ENCODE peak calls at places on chromosomes 16 and 17, in ten cellular contexts. T is activated CD4-positive, CD25-positive, alpha-beta regulatory T cell treated with anti-CD3 and anti-CD28 coated beads, Interleukin-2, amount 50 U/mL, for 16 hours; D is A549; Z is stimulated activated CD8-positive, alpha-beta memory T cell treated with anti-CD3 and anti-CD28 coated beads, Interleukin-4, amount 100 ng/mL, for 1 hour; V is retina; O is SHP77; S is right cardiac atrium; F is GM12891; G is skeletal muscle cell; P is stimulated activated CD4-positive, alpha-beta T cell treated with anti-CD3 and anti-CD28 coated beads, TNF-alpha, amount 100 ng/mL, for 1 hour. C is an unnamed sample.

GRCh38 chr16:10178079-10178478 is 4.1 kb downstream of the GRIN2A start:
- DNase-seq in O (no peak), T (no peak), D (no peak), G (no peak), S (no peak), P (no peak), V (no peak), Z (no peak), F (no peak), C (no peak)

GRCh38 chr17:72766761-72767356 is 325.6 kb downstream of the SLC39A11 start:
- DNase-seq in F (no peak), P (no peak), T (no peak), D (no peak), G (no peak), V (no peak), S (no peak), Z (no peak), O (no peak), C (no peak)

GRCh38 chr17:49223168-49223516 is 7.4 kb downstream of the PHOSPHO1 start:
- DNase-seq in P (no peak), O (no peak), Z (no peak), D (no peak), V (peak; percentile 36), F (no peak), T (no peak), S (no peak), G (no peak), C (no peak)

GRCh38 chr16:69307856-69308255 is 3.3 kb upstream of the VPS4A start:
- DNase-seq in S (no peak), D (no peak), F (no peak), P (no peak), V (no peak), T (no peak), Z (no peak), G (no peak), O (no peak), C (no peak)

GRCh38 chr16:75340715-75341500 is 89.5 kb upstream of the BCAR1 start:
- DNase-seq in F (no peak), T (no peak), Z (no peak), O (no peak), G (no peak), S (no peak), D (no peak), P (no peak), V (peak; percentile 36), C (no peak)

GRCh38 chr17:45790296-45790922 is 6.3 kb downstream of the CRHR1 start:
- DNase-seq in V (no peak), O (no peak), D (no peak), F (no peak), S (no peak), T (no peak), G (peak; percentile 6), Z (no peak), P (no peak), C (no peak)

GRCh38 chr16:21656795-21657768 is 4.7 kb upstream of the IGSF6 start:
- DNase-seq in T (peak; percentile 36), S (no peak), P (no peak), V (peak; percentile 47), O (peak; percentile 2), D (peak; percentile 60), F (no peak), G (peak; percentile 20), Z (no peak), C (no peak)

GRCh38 chr16:87722590-87723223 is 43.1 kb downstream of the KLHDC4 start:
- DNase-seq in P (no peak), Z (no peak), D (no peak), O (no peak), T (no peak), V (no peak), G (no peak), S (no peak), F (no peak), C (no peak)

GRCh38 chr16:85187002-85187401 is 74.7 kb upstream of the CIBAR2 start:
- DNase-seq in Z (no peak), V (peak; percentile 67), D (no peak), G (no peak), F (no peak), S (peak; percentile 76), O (no peak), P (no peak), T (no peak), C (no peak)

GRCh38 chr17:2693561-2694380 is 17.8 kb downstream of the CLUH start:
- DNase-seq in F (no peak), G (no peak), D (no peak), P (no peak), Z (no peak), S (no peak), V (no peak), O (no peak), T (no peak), C (no peak)

GRCh38 chr16:88084881-88085280 is 133.6 kb downstream of the BANP start:
- DNase-seq in P (no peak), F (no peak), V (no peak), O (no peak), D (no peak), G (no peak), Z (no peak), T (no peak), S (no peak), C (no peak)

GRCh38 chr16:56630134-56630533 is 2.3 kb upstream of the MT1M start:
- DNase-seq in V (no peak), P (no peak), G (no peak), O (no peak), T (no peak), F (no peak), D (no peak), S (no peak), Z (no peak), C (no peak)

GRCh38 chr17:19389386-19389785 is 2.4 kb upstream of the MFAP4 start:
- DNase-seq in F (no peak), S (no peak), Z (no peak), T (no peak), O (no peak), G (no peak), P (no peak), D (no peak), V (no peak), C (no peak)

GRCh38 chr16:7331997-7332396 is 648 bp upstream of the RBFOX1 start:
- DNase-seq in S (no peak), Z (no peak), D (no peak), V (no peak), O (no peak), F (no peak), P (no peak), G (no peak), T (no peak), C (no peak)

GRCh38 chr16:49899991-49900690 is 44.2 kb upstream of the ZNF423 start:
- DNase-seq in T (no peak), Z (no peak), V (no peak), P (no peak), G (no peak), S (no peak), F (no peak), O (no peak), D (no peak), C (no peak)

GRCh38 chr16:25771216-25771615 is 79.5 kb downstream of the HS3ST4 start:
- DNase-seq in O (no peak), V (no peak), T (no peak), G (no peak), P (no peak), F (no peak), S (no peak), D (no peak), Z (no peak), C (no peak)

GRCh38 chr16:30421010-30421409 is 8.8 kb downstream of the DCTPP1 start:
- DNase-seq in V (no peak), G (no peak), O (no peak), S (no peak), D (no peak), Z (no peak), T (no peak), P (no peak), F (no peak), C (no peak)

GRCh38 chr16:75248536-75249380 is 2.7 kb downstream of the BCAR1 start:
- DNase-seq in F (no peak), Z (no peak), P (no peak), S (no peak), O (no peak), G (no peak), D (no peak), T (no peak), V (no peak), C (no peak)

GRCh38 chr17:56675876-56676660 is 82.6 kb downstream of the NOG start:
- DNase-seq in P (no peak), V (no peak), F (no peak), Z (no peak), T (no peak), D (no peak), O (no peak), S (no peak), G (no peak), C (no peak)

GRCh38 chr17:8904201-8904600 is 36.7 kb upstream of the PIK3R6 start:
- DNase-seq in P (no peak), Z (no peak), V (no peak), T (no peak), F (no peak), S (no peak), O (no peak), D (no peak), G (no peak), C (no peak)

GRCh38 chr17:8020776-8021564 is 17.9 kb upstream of the ALOX15B start:
- DNase-seq in V (no peak), S (no peak), Z (no peak), G (no peak), O (no peak), D (no peak), T (no peak), F (no peak), P (no peak), C (no peak)

GRCh38 chr17:76384987-76385891 is 830 bp downstream of the SPHK1 start:
- DNase-seq in Z (no peak), G (peak; percentile 60), F (no peak), S (no peak), O (no peak), D (peak; percentile 68), P (no peak), T (no peak), V (peak; percentile 73), C (no peak)

GRCh38 chr16:85199069-85199725 is 86.9 kb upstream of the CIBAR2 start:
- DNase-seq in S (peak; percentile 38), Z (no peak), O (no peak), P (no peak), G (no peak), D (peak; percentile 29), F (no peak), V (no peak), T (no peak), C (no peak)

GRCh38 chr17:78358538-78359215 is 1.2 kb downstream of the SOCS3 start:
- DNase-seq in D (peak; percentile 82), V (peak; percentile 77), S (peak; percentile 76), P (no peak), F (no peak), G (no peak), Z (no peak), O (no peak), T (no peak), C (no peak)